ENCODE peak calls at places on chromosomes 3 and 15, in four cellular contexts. D is NCI-H460, Z is T-helper 1 cell, T is heart left ventricle. Y is an unnamed sample.
A peak's percentile ranks its signal among the peaks of the same experiment; 100 is the strongest.

GRCh38 chr3:108006077-108006675 is 84.7 kb downstream of the CD47 start:
- DNase-seq in D (no peak), Z (no peak), T (no peak), Y (peak; percentile 22)

GRCh38 chr3:134809412-134810051 is 14.5 kb downstream of the EPHB1 start:
- DNase-seq in Z (no peak), D (no peak), T (no peak), Y (no peak)

GRCh38 chr3:185733980-185734724 is 90.7 kb downstream of the IGF2BP2 start:
- DNase-seq in D (peak; percentile 74), T (no peak), Z (no peak), Y (peak; percentile 93)

GRCh38 chr15:67901922-67902321 is 62.1 kb upstream of the RNU6-1 start:
- DNase-seq in D (no peak), T (no peak), Z (no peak), Y (peak; percentile 75)

GRCh38 chr15:69341356-69341755 is 42.6 kb downstream of the PAQR5 start:
- DNase-seq in Z (no peak), D (no peak), T (no peak), Y (no peak)

GRCh38 chr3:23314981-23315805 is 112.1 kb downstream of the UBE2E2 start:
- DNase-seq in T (no peak), Z (no peak), D (no peak), Y (no peak)

GRCh38 chr15:48537277-48538113 is 108.0 kb downstream of the FBN1 start:
- DNase-seq in Z (no peak), T (peak; percentile 62), D (no peak), Y (no peak)

GRCh38 chr15:36911322-36911944 is 188.9 kb downstream of the MEIS2 start:
- DNase-seq in T (no peak), Z (no peak), D (no peak), Y (no peak)

GRCh38 chr15:41870689-41871081 is 23.2 kb downstream of the SPTBN5 start:
- DNase-seq in T (no peak), Z (peak; percentile 33), D (no peak), Y (no peak)

GRCh38 chr3:68876112-68876713 is 56.1 kb downstream of the TAFA4 start:
- DNase-seq in T (no peak), Z (no peak), D (peak; percentile 43), Y (peak; percentile 68)

GRCh38 chr15:51046016-51046415 is 48.7 kb downstream of the TNFAIP8L3 start:
- DNase-seq in D (no peak), Z (no peak), T (no peak), Y (no peak)

GRCh38 chr15:92618121-92618520 is 37.5 kb downstream of the FAM174B start:
- DNase-seq in Z (no peak), T (no peak), D (no peak), Y (peak; percentile 46)

GRCh38 chr3:154430014-154430413 is at the start of gene GPR149:
- DNase-seq in D (no peak), T (no peak), Z (no peak), Y (no peak)

GRCh38 chr3:120299403-120299802 is 14.4 kb upstream of the GPR156 start:
- DNase-seq in Z (no peak), D (no peak), T (no peak), Y (no peak)

GRCh38 chr3:119810018-119810435 is 28.1 kb downstream of the NR1I2 start:
- DNase-seq in D (no peak), T (peak; percentile 77), Z (peak; percentile 15), Y (no peak)

GRCh38 chr15:93497256-93497655 is 408.2 kb upstream of the RGMA start:
- DNase-seq in T (no peak), D (no peak), Z (no peak), Y (no peak)

GRCh38 chr3:57864853-57865252 is 108.7 kb downstream of the SLMAP start:
- DNase-seq in Z (no peak), D (peak; percentile 1), T (no peak), Y (peak; percentile 25)

GRCh38 chr15:76398702-76399101 is 62.1 kb downstream of the ISL2 start:
- DNase-seq in D (no peak), Z (no peak), T (no peak), Y (no peak)

GRCh38 chr3:113736548-113737089 is 9.4 kb downstream of the NAA50 start:
- DNase-seq in T (no peak), D (peak; percentile 43), Z (no peak), Y (peak; percentile 75)

GRCh38 chr3:196965112-196965803 is 3.4 kb downstream of the PIGZ start:
- DNase-seq in D (no peak), Z (no peak), T (no peak), Y (no peak)

GRCh38 chr3:42936157-42936981 is 30.4 kb downstream of the ZNF662 start:
- DNase-seq in T (peak; percentile 63), Z (no peak), D (no peak), Y (no peak)

GRCh38 chr3:181278468-181279238 is 289.1 kb upstream of the DNAJC19 start:
- DNase-seq in Z (no peak), D (no peak), T (no peak), Y (no peak)

GRCh38 chr3:124814620-124815421 is 72.3 kb downstream of the ITGB5 start:
- DNase-seq in Z (no peak), D (no peak), T (no peak), Y (peak; percentile 82)

GRCh38 chr15:25687689-25688088 is 175.4 kb downstream of the ATP10A start:
- DNase-seq in Z (no peak), D (no peak), T (no peak), Y (no peak)

GRCh38 chr15:96354731-96355560 is 24.4 kb downstream of the NR2F2 start:
- DNase-seq in Z (no peak), T (no peak), D (peak; percentile 71), Y (peak; percentile 44)

Y was measured in HT-29.